ENCODE peak calls at places on chromosomes 11 and 22, in ten cellular contexts. F, W, M, X, P, G, V, H, T and L are unnamed samples.

GRCh38 chr22:19822301-19823117 is 32.2 kb downstream of the GNB1L start:
- DNase-seq in F (no peak), W (no peak), M (no peak), X (no peak), P (no peak), G (no peak), V (peak), H (no peak), T (peak), L (no peak)

GRCh38 chr11:65084598-65085375 is 765 bp downstream of the ZFPL1 start:
- DNase-seq in F (no peak), W (no peak), M (no peak), X (no peak), P (no peak), G (no peak), V (no peak), H (no peak), T (no peak), L (no peak)

GRCh38 chr11:13116491-13116890 is 107.4 kb downstream of the RASSF10 start:
- DNase-seq in F (no peak), W (no peak), M (no peak), X (no peak), P (no peak), G (no peak), V (no peak), H (no peak), T (no peak), L (no peak)

GRCh38 chr22:44325718-44326548 is 13.2 kb upstream of the SHISAL1 start:
- DNase-seq in F (no peak), W (no peak), M (no peak), X (no peak), P (no peak), G (no peak), V (no peak), H (no peak), T (no peak), L (no peak)

GRCh38 chr11:119195680-119196079 is 10.4 kb downstream of the NHERF4 start:
- DNase-seq in F (peak), W (no peak), M (no peak), X (peak), P (peak), G (peak), V (peak), H (peak), T (peak), L (peak)

GRCh38 chr11:121494355-121495099 is 41.8 kb upstream of the SORL1-AS1 start:
- DNase-seq in F (no peak), W (no peak), M (no peak), X (no peak), P (no peak), G (no peak), V (no peak), H (no peak), T (no peak), L (no peak)

GRCh38 chr11:109648804-109649203 is 226.8 kb downstream of the C11orf87 start:
- DNase-seq in F (no peak), W (no peak), M (no peak), X (no peak), P (no peak), G (no peak), V (no peak), H (no peak), T (no peak), L (no peak)

GRCh38 chr22:39364646-39365405 is 15.0 kb downstream of the SYNGR1 start:
- DNase-seq in F (no peak), W (no peak), M (no peak), X (no peak), P (no peak), G (no peak), V (no peak), H (no peak), T (no peak), L (no peak)

GRCh38 chr11:61632096-61632495 is 48.1 kb upstream of the DAGLA start:
- DNase-seq in F (peak), W (no peak), M (no peak), X (no peak), P (no peak), G (no peak), V (no peak), H (no peak), T (no peak), L (no peak)

GRCh38 chr11:92981508-92982043 is 12.1 kb downstream of the MTNR1B start:
- DNase-seq in F (no peak), W (no peak), M (no peak), X (no peak), P (no peak), G (no peak), V (no peak), H (no peak), T (no peak), L (no peak)

GRCh38 chr11:12380565-12381325 is 3.4 kb downstream of the PARVA start:
- DNase-seq in F (no peak), W (no peak), M (no peak), X (no peak), P (no peak), G (no peak), V (no peak), H (no peak), T (no peak), L (no peak)

GRCh38 chr22:44648085-44648820 is 53.8 kb upstream of the PRR5 start:
- DNase-seq in F (no peak), W (no peak), M (peak), X (no peak), P (no peak), G (no peak), V (peak), H (no peak), T (peak), L (no peak)

GRCh38 chr11:111733009-111733408 is 33.2 kb downstream of the PPP2R1B start:
- DNase-seq in F (no peak), W (no peak), M (peak), X (no peak), P (no peak), G (no peak), V (peak), H (peak), T (no peak), L (no peak)

GRCh38 chr22:43234299-43234988 is 47.5 kb upstream of the TTLL12 start:
- DNase-seq in F (no peak), W (no peak), M (no peak), X (no peak), P (no peak), G (no peak), V (no peak), H (no peak), T (no peak), L (no peak)

GRCh38 chr11:84163115-84163514 is 876.9 kb upstream of the CCDC90B start:
- DNase-seq in F (no peak), W (no peak), M (no peak), X (no peak), P (no peak), G (no peak), V (no peak), H (no peak), T (no peak), L (no peak)